ENCODE peak calls at places on chromosomes 4 and X, in four cellular contexts. B, G, D and A are unnamed samples.

GRCh38 chr4:7526491-7526890 is 91.8 kb upstream of the PSAPL1 start:
- DNase-seq in B (no peak), G (no peak), D (no peak), A (no peak)

GRCh38 chrX:38561951-38562719 is 793 bp downstream of the TSPAN7 start:
- DNase-seq in B (peak), G (peak), D (no peak), A (peak)

GRCh38 chr4:183563874-183564273 is 59.0 kb downstream of the ING2 start:
- DNase-seq in B (no peak), G (peak), D (no peak), A (no peak)

GRCh38 chr4:79652232-79652631 is 244.2 kb upstream of the GK2 start:
- DNase-seq in B (no peak), G (no peak), D (no peak), A (peak)

GRCh38 chr4:108890491-108890890 is 127.6 kb upstream of the ETNPPL start:
- DNase-seq in B (no peak), G (no peak), D (no peak), A (no peak)

GRCh38 chr4:110480031-110480549 is 4.1 kb downstream of the ENPEP start:
- DNase-seq in B (peak), G (no peak), D (no peak), A (no peak)

GRCh38 chrX:48695925-48696300 is 621 bp upstream of the SUV39H1 start:
- DNase-seq in B (no peak), G (no peak), D (no peak), A (no peak)

GRCh38 chr4:15836362-15836761 is 58.2 kb downstream of the CD38 start:
- DNase-seq in B (no peak), G (no peak), D (no peak), A (no peak)

GRCh38 chr4:123980736-123981285 is 584.2 kb downstream of the SPRY1 start:
- DNase-seq in B (no peak), G (no peak), D (no peak), A (no peak)

GRCh38 chr4:1113311-1114009 is at the start of gene RNF212:
- DNase-seq in B (no peak), G (peak), D (peak), A (no peak)

GRCh38 chr4:104500452-104500851 is 5.8 kb upstream of the CXXC4 start:
- DNase-seq in B (no peak), G (no peak), D (no peak), A (no peak)

GRCh38 chrX:155966876-155967275 is 30.6 kb upstream of the IL9R start:
- DNase-seq in B (peak), G (peak), D (no peak), A (no peak)